ENCODE peak calls at places on chromosome 3, in ten cellular contexts. H is ovary; R is CD8-positive, alpha-beta memory T cell; J is brain microvascular endothelial cell; X is CD4-positive, alpha-beta T cell; L is dorsolateral prefrontal cortex; K is fibroblast of lung; V is right atrium auricular region; P is uterus; Y is effector memory CD4-positive, alpha-beta T cell. T is an unnamed sample.
A peak's percentile ranks its signal among the peaks of the same experiment; 100 is the strongest.

GRCh38 chr3:6179761-6180160 is 681.2 kb upstream of the GRM7 start:
- DNase-seq in X (no peak), L (no peak), Y (no peak), K (peak; percentile 86), H (no peak), P (no peak), V (no peak), R (no peak), J (no peak), T (peak; percentile 79)

GRCh38 chr3:193874512-193874911 is 261.4 kb upstream of the HES1 start:
- DNase-seq in P (no peak), Y (no peak), X (no peak), L (no peak), R (no peak), K (no peak), V (no peak), H (no peak), J (no peak), T (no peak)

GRCh38 chr3:45499529-45499928 is 95.0 kb upstream of the LIMD1 start:
- DNase-seq in H (no peak), L (no peak), Y (no peak), J (no peak), X (no peak), R (no peak), K (peak; percentile 48), V (no peak), P (no peak), T (peak; percentile 34)

GRCh38 chr3:46948830-46949671 is 27.5 kb downstream of the CCDC12 start:
- DNase-seq in J (no peak), R (no peak), V (no peak), X (no peak), H (no peak), K (no peak), Y (no peak), L (no peak), P (no peak), T (no peak)

GRCh38 chr3:121870710-121871109 is 23.5 kb upstream of the SLC15A2 start:
- DNase-seq in K (no peak), P (no peak), R (no peak), H (no peak), Y (no peak), V (no peak), X (no peak), J (no peak), L (no peak), T (no peak)

GRCh38 chr3:116001063-116001765 is 377.9 kb downstream of the GAP43 start:
- DNase-seq in Y (no peak), V (no peak), H (no peak), J (no peak), P (no peak), X (no peak), L (no peak), R (no peak), K (peak; percentile 61), T (peak; percentile 54)

GRCh38 chr3:12966847-12967750 is 106.1 kb downstream of the IQSEC1 start:
- DNase-seq in K (peak; percentile 23), P (no peak), Y (no peak), V (no peak), X (no peak), R (peak; percentile 14), J (no peak), L (no peak), H (peak; percentile 37), T (no peak)

GRCh38 chr3:72907851-72908620 is 20.2 kb downstream of the GXYLT2 start:
- DNase-seq in R (no peak), V (peak; percentile 83), Y (no peak), L (peak; percentile 61), K (peak; percentile 95), J (peak; percentile 57), X (no peak), P (peak; percentile 31), H (peak; percentile 38), T (peak; percentile 96)

GRCh38 chr3:139538733-139539132 is 809 bp downstream of the RBP1 start:
- DNase-seq in K (peak; percentile 84), J (peak; percentile 16), X (no peak), V (peak; percentile 81), R (no peak), H (peak; percentile 82), Y (no peak), L (peak; percentile 52), P (peak; percentile 68), T (peak; percentile 80)

GRCh38 chr3:103863381-103863780 is 1428.6 kb downstream of the ZPLD1 start:
- DNase-seq in H (no peak), J (no peak), P (no peak), X (no peak), V (no peak), R (no peak), Y (no peak), K (no peak), L (no peak), T (no peak)

GRCh38 chr3:16265455-16265786 is 409 bp downstream of the OXNAD1 start:
- DNase-seq in X (no peak), P (no peak), L (no peak), Y (no peak), R (no peak), K (no peak), H (no peak), V (no peak), J (no peak), T (no peak)

GRCh38 chr3:33826688-33827087 is 28.3 kb downstream of the PDCD6IP start:
- DNase-seq in X (no peak), P (no peak), L (no peak), J (no peak), Y (no peak), V (no peak), R (no peak), K (peak; percentile 61), H (no peak), T (peak; percentile 58)

DNA sequence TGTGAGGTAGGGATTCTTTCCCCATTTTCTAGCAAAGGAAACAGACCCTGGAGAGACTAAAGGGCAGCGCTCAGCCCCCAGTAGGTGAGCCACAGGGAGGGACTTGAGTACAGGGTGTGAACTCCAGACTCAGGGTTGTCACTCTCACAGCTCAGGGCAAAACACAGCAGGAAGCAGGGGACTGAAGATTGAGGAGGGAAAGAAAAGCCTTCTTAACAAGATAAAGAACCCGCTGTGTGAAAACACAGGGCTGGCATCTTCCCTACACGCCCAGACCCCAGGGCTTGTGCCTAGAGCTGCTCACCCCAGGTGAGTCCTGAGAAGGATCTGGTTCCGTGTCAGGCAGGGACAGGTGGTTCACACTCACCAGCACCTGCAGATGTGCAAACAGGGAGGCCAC is 59.6 kb downstream of the ABTB1 start:
- DNase-seq in H (no peak), X (no peak), R (no peak), P (no peak), K (no peak), V (no peak), Y (no peak), J (no peak), L (no peak), T (no peak)
- H3K27me3 ChIP-seq in H (no peaks in the 10 kb centered on the region), X (no peaks in the 10 kb centered on the region), R (no peaks in the 10 kb centered on the region), P (no peaks in the 10 kb centered on the region), K (no peaks in the 10 kb centered on the region), V (no peaks in the 10 kb centered on the region), Y (no peaks in the 10 kb centered on the region), J (no peaks in the 10 kb centered on the region), L (no peaks in the 10 kb centered on the region), T (no peaks in the 10 kb centered on the region)

GRCh38 chr3:198109883-198110282 is 149.9 kb downstream of the LMLN start:
- DNase-seq in H (no peak), J (no peak), X (no peak), V (no peak), R (no peak), Y (no peak), K (no peak), L (no peak), P (no peak), T (no peak)
- H3K27me3 ChIP-seq in H (no peaks in the 10 kb centered on the region), J (no peaks in the 10 kb centered on the region), X (peaks cover 48% of the 10 kb centered on the region), V (peaks cover 28% of the 10 kb centered on the region), R (peaks cover 26% of the 10 kb centered on the region), Y (peaks cover 24% of the 10 kb centered on the region), K (peaks cover 18% of the 10 kb centered on the region), L (peaks cover 58% of the 10 kb centered on the region), P (peaks cover 63% of the 10 kb centered on the region), T (peaks cover 29% of the 10 kb centered on the region)

DNA sequence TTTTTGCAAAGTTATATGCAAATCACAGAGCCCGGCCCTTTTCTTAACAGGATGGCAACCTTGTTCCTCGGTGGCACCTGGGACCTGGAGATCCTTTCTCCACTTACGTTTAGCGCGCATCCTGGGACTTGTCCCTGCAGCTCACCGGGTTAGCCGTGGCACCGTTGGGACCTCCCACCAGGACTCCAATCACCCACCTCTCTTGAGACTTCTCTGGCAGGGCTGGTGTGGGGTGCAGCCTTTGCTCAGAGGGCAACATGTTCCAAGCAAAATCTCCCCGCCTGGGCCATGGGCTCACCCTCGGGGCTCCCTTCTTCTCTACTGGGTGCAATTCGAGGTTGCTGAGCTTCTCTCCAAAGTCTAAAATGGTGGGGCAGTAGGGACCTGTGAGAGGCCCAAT is 211.9 kb upstream of the UMPS start:
- DNase-seq in P (no peak), J (no peak), V (no peak), L (no peak), X (no peak), K (no peak), R (no peak), H (no peak), Y (no peak), T (no peak)
- H3K27me3 ChIP-seq in P (no peaks in the 10 kb centered on the region), J (no peaks in the 10 kb centered on the region), V (no peaks in the 10 kb centered on the region), L (no peaks in the 10 kb centered on the region), X (peaks cover 16% of the 10 kb centered on the region), K (no peaks in the 10 kb centered on the region), R (no peaks in the 10 kb centered on the region), H (no peaks in the 10 kb centered on the region), Y (peaks cover 3% of the 10 kb centered on the region), T (no peaks in the 10 kb centered on the region)

DNA sequence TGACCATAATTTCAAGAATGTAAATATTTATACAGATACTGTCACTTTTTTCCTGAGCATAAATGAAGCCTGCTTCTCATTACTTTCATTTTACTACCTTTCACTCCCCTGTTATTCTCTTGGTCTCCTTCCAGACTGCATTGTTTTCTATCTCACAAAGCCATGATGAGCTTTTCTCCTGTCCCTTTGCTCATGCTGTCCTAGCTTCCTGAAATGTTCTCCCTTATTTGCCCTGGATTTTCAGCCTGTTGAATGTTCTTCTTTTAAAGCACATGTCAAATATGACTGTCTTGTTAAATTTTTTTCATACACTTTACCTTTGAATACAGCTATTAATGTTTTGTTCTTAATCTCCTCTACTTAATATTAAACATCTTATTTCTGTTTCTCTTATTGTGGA is 31.7 kb downstream of the ATP11B start:
- DNase-seq in K (no peak), J (no peak), Y (no peak), V (no peak), H (no peak), X (no peak), L (no peak), P (no peak), R (no peak), T (no peak)
- H3K27me3 ChIP-seq in K (no peaks in the 10 kb centered on the region), J (no peaks in the 10 kb centered on the region), Y (no peaks in the 10 kb centered on the region), V (no peaks in the 10 kb centered on the region), H (no peaks in the 10 kb centered on the region), X (no peaks in the 10 kb centered on the region), L (no peaks in the 10 kb centered on the region), P (no peaks in the 10 kb centered on the region), R (no peaks in the 10 kb centered on the region), T (no peaks in the 10 kb centered on the region)